ENCODE peak calls at places on chromosomes 11 and 22, in five cellular contexts. G is K562, K is A549, H is SK-N-SH, M is HepG2. R is an unnamed sample.

GRCh38 chr11:12914401-12914912 is 94.7 kb upstream of the RASSF10 start:
- DNase-seq in M (no peak), G (peak; percentile 43), H (peak; percentile 82), K (peak; percentile 31), R (peak; percentile 33)

GRCh38 chr11:72195921-72196320 is 4.0 kb downstream of the FOLR1 start:
- DNase-seq in H (no peak), M (no peak), K (no peak), G (no peak), R (no peak)

GRCh38 chr11:19241260-19242183 is 777 bp upstream of the E2F8 start:
- DNase-seq in K (peak; percentile 16), H (peak; percentile 89), M (no peak), G (peak; percentile 81), R (no peak)

GRCh38 chr22:30398685-30399680 is 2.2 kb downstream of the SEC14L2 start:
- DNase-seq in H (no peak), G (no peak), K (no peak), M (no peak), R (no peak)

GRCh38 chr11:76209956-76210885 is 3.9 kb upstream of the WNT11 start:
- DNase-seq in H (peak; percentile 82), M (no peak), K (peak; percentile 52), G (no peak), R (peak; percentile 74)

GRCh38 chr11:103546236-103546635 is 437.0 kb downstream of the DYNC2H1 start:
- DNase-seq in K (no peak), G (no peak), M (no peak), H (no peak), R (peak; percentile 67)

GRCh38 chr11:2325123-2325522 is 23.3 kb downstream of the TSPAN32 start:
- DNase-seq in K (no peak), G (no peak), M (no peak), H (no peak), R (no peak)

GRCh38 chr11:32259641-32260081 is 168.8 kb downstream of the RCN1 start:
- DNase-seq in H (no peak), K (peak; percentile 11), M (no peak), G (no peak), R (peak; percentile 87)

GRCh38 chr11:79087238-79087956 is 353.4 kb downstream of the TENM4 start:
- DNase-seq in H (peak; percentile 40), K (peak; percentile 86), G (no peak), M (peak; percentile 84), R (peak; percentile 62)

GRCh38 chr22:31305194-31305593 is 12.9 kb upstream of the PIK3IP1 start:
- DNase-seq in M (no peak), G (no peak), H (no peak), K (no peak), R (no peak)

GRCh38 chr11:124339671-124340447 is 19.9 kb upstream of the OR8D2 start:
- DNase-seq in K (no peak), H (no peak), M (peak; percentile 64), G (no peak), R (no peak)

GRCh38 chr11:5504403-5504891 is 5.3 kb downstream of the UBQLN3 start:
- DNase-seq in M (no peak), K (no peak), G (peak; percentile 60), H (no peak), R (no peak)

GRCh38 chr11:113994077-113994954 is 19.4 kb downstream of the HTR3A start:
- DNase-seq in H (peak; percentile 71), G (peak; percentile 49), K (no peak), M (no peak), R (no peak)

GRCh38 chr22:30823015-30823370 is 128.3 kb downstream of the OSBP2 start:
- DNase-seq in G (peak; percentile 25), M (no peak), K (no peak), H (peak; percentile 74), R (no peak)

GRCh38 chr11:78339483-78339882 is 78.1 kb downstream of the GAB2 start:
- DNase-seq in G (peak; percentile 27), H (no peak), M (no peak), K (no peak), R (no peak)

GRCh38 chr11:129292768-129293167 is 82.9 kb upstream of the BARX2 start:
- DNase-seq in G (no peak), M (no peak), H (no peak), K (no peak), R (no peak)

GRCh38 chr11:116168459-116168787 is 604.4 kb downstream of the BUD13 start:
- DNase-seq in H (no peak), K (no peak), G (no peak), M (no peak), R (no peak)

GRCh38 chr11:111602865-111603632 is 800 bp downstream of the SIK2 start:
- DNase-seq in M (no peak), G (peak; percentile 52), K (peak; percentile 7), H (peak; percentile 74), R (peak; percentile 43)

GRCh38 chr11:36333468-36333867 is 37.4 kb downstream of the PRR5L start:
- DNase-seq in H (no peak), G (no peak), K (no peak), M (no peak), R (peak; percentile 33)

GRCh38 chr11:72773291-72773690 is 20.6 kb downstream of the STARD10 start:
- DNase-seq in G (no peak), M (no peak), H (peak; percentile 87), K (no peak), R (peak; percentile 93)

GRCh38 chr11:130109441-130109840 is 39.7 kb downstream of the APLP2 start:
- DNase-seq in M (no peak), H (no peak), G (no peak), K (no peak), R (no peak)

GRCh38 chr22:44678245-44678979 is 23.6 kb upstream of the PRR5 start:
- DNase-seq in H (no peak), K (no peak), M (no peak), G (no peak), R (no peak)

GRCh38 chr11:113014731-113015455 is 53.7 kb downstream of the NCAM1 start:
- DNase-seq in H (peak; percentile 49), K (no peak), M (no peak), G (no peak), R (no peak)

GRCh38 chr22:23772315-23773246 is at the start of gene MMP11:
- DNase-seq in M (no peak), K (no peak), H (peak; percentile 95), G (peak; percentile 83), R (no peak)

GRCh38 chr11:65420506-65421203 is 1.9 kb upstream of the NEAT1 start:
- DNase-seq in H (peak; percentile 22), G (no peak), M (no peak), K (no peak), R (no peak)

GRCh38 chr11:63610604-63611394 is 3.4 kb downstream of the PLAAT3 start:
- DNase-seq in K (no peak), G (no peak), H (no peak), M (no peak), R (no peak)
- TF ChIP-seq SMC3 in K (no peak), G (no peak), H (no peak), M (no peak), R (no peak)

DNA sequence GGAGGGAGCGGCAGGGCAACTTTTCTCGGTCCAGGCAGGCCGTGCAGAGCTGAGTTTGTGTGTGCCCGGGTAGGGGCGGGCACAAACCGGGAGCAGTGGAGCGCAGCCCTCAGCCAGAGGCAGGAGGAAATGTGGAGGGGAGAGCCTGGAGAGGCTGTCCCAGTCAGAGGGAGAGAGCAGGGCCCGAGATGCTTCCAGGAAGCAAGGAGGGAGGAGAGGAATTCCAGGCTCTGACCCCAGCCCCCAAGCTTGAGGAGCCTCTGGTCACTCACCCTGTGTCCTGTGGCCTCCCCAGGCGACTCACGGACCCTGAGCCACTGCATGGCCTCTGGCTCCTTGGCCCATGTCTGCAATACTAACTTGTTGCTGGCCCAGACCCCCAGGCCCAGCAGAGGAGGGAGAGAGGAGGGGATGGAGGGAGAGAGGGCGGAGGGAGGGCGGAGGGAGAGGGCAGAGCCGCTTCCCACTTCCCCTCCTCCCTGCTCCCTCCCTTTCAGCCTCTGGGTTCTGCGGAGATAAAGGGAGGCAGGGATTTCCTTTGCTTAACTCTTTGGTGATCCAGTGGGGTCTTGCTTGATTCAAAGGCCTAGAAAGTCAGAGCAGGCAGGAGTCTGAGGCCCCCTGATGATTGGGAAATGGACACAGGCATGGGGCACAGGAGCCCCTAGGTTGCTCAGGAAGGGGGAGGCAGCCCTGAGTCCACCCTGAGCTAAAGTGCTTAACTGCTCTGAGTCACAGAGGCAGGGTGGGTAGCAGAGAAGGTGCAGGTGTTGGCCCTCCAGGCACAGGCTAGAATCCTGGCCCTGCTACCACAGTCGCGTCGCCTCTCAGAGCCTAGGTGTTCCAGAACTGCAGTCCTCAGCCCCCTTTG is at the start of gene C1QTNF6:
- DNase-seq in H (peak; percentile 77), K (peak; percentile 54), M (no peak), G (no peak), R (peak; percentile 35)
- TF ChIP-seq SMC3 in H (no peak), K (no peak), M (no peak), G (no peak), R (no peak)

GRCh38 chr11:28836285-28837081 is 728.3 kb downstream of the METTL15 start:
- DNase-seq in H (no peak), G (no peak), K (peak; percentile 99), M (peak; percentile 90), R (peak; percentile 99)
- TF ChIP-seq SMC3 in H (no peak), G (no peak), K (peak; percentile 79), M (no peak), R (no peak)

DNA sequence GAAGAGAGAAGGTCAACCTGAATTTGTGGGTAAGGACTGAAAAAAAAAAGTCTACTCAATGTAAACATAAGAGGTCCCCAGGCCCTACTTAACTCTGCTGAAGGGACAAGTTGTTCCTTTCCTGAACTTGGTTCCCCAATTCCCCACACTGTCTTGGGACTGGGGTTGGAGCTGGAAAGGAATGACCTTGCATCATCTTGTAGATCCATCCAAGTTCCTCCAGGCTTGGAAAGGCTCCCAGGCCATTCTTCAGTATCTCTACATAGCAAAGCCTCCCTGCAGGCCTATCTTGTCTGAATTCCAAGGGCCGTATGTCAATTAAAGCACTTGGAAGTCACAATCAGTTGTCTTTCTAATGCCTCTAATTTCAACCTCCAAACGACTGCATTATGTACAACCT is 361.2 kb downstream of the TMEM135 start:
- DNase-seq in G (no peak), K (no peak), M (no peak), H (no peak), R (no peak)
- TF ChIP-seq SMC3 in G (no peak), K (no peak), M (no peak), H (no peak), R (no peak)

GRCh38 chr11:62794201-62794775 is 2.5 kb upstream of the TMEM223 start:
- DNase-seq in M (no peak), K (no peak), H (no peak), G (no peak), R (no peak)

GRCh38 chr11:62801071-62801470 is 4.2 kb downstream of the NXF1 start:
- DNase-seq in M (no peak), K (no peak), G (no peak), H (no peak), R (no peak)

GRCh38 chr11:62804310-62805043 is 763 bp downstream of the NXF1 start:
- DNase-seq in H (no peak), K (no peak), G (peak; percentile 16), M (no peak), R (peak; percentile 55)

GRCh38 chr11:62796281-62796680 is 4.5 kb upstream of the TMEM223 start:
- DNase-seq in G (no peak), K (no peak), H (no peak), M (no peak), R (no peak)

DNA sequence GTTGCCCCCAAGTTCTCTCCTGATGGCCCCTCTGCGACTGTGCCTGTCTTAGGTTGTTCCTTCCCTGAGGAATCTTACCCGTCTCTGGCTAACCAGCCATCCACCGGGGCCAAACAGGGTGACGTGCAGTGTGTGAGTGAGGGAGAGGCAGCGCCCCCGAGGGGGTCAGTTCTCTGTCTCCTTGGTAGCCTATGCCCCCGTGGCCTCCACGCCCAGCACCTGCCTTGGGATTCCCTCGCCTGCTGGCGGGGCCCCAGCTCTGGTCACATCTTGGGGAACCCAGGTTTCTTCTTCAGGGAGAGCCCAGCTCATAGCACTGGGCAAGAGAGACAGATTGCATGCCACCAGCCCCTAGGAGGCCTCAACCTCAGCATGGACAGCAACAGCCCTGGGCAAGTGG is 5.8 kb downstream of the NXF1 start:
- DNase-seq in K (no peak), G (no peak), M (no peak), H (no peak), R (no peak)
- TF ChIP-seq SMC3 in K (no peak), G (no peak), M (no peak), H (no peak), R (no peak)

R was measured in IMR-90.